ENCODE peak calls at places on chromosomes 6 and 20, in nine cellular contexts. X is choroid plexus epithelial cell; B is CD4-positive, CD25-positive, alpha-beta regulatory T cell; H is fibroblast of the aortic adventitia; C is aorta; R is naive thymus-derived CD4-positive, alpha-beta T cell; U is kidney; M is AG04450; E is GM12878. S is an unnamed sample.

GRCh38 chr6:111105578-111105977 is 18.3 kb downstream of the SLC16A10 start:
- DNase-seq in B (no peak), E (no peak), U (peak), M (no peak), X (peak), C (no peak), R (no peak), H (no peak), S (no peak)

GRCh38 chr20:20520776-20521175 is 152.9 kb downstream of the INSM1 start:
- DNase-seq in X (peak), R (no peak), M (no peak), C (no peak), E (no peak), U (no peak), B (no peak), H (peak), S (no peak)

GRCh38 chr6:158185729-158186456 is 17.7 kb downstream of the GTF2H5 start:
- DNase-seq in M (no peak), R (no peak), B (no peak), C (no peak), E (no peak), H (peak), U (no peak), X (peak), S (no peak)

GRCh38 chr6:43878823-43879495 is 108.9 kb downstream of the VEGFA start:
- DNase-seq in B (no peak), R (no peak), U (no peak), M (no peak), H (no peak), E (no peak), C (peak), X (no peak), S (no peak)

GRCh38 chr6:110714143-110714542 is 101.1 kb downstream of the CDK19 start:
- DNase-seq in E (no peak), H (no peak), X (peak), B (no peak), C (no peak), U (no peak), M (peak), R (no peak), S (no peak)

GRCh38 chr6:164690241-164690640 is 619.2 kb downstream of the C6orf118 start:
- DNase-seq in U (no peak), H (no peak), R (no peak), X (no peak), E (no peak), B (no peak), C (no peak), M (no peak), S (no peak)

GRCh38 chr6:99613398-99613704 is 6.7 kb downstream of the PRDM13 start:
- DNase-seq in H (no peak), B (no peak), U (peak), M (no peak), R (no peak), E (no peak), C (peak), X (peak), S (no peak)

GRCh38 chr20:22339091-22339881 is 245.1 kb downstream of the FOXA2 start:
- DNase-seq in H (peak), B (no peak), X (peak), C (no peak), E (no peak), M (peak), R (peak), U (no peak), S (peak)

GRCh38 chr6:43993881-43994523 is 133.2 kb downstream of the MRPL14 start:
- DNase-seq in C (peak), X (no peak), R (no peak), U (no peak), H (no peak), M (no peak), B (no peak), E (no peak), S (no peak)

GRCh38 chr6:43676962-43677606 is 10.5 kb downstream of the MRPS18A start:
- DNase-seq in E (no peak), M (no peak), H (no peak), C (peak), B (no peak), X (no peak), U (no peak), R (no peak), S (no peak)

GRCh38 chr6:108942556-108943492 is 94.6 kb downstream of the ARMC2 start:
- DNase-seq in H (no peak), C (no peak), R (peak), M (no peak), E (no peak), B (peak), X (no peak), U (no peak), S (no peak)

GRCh38 chr6:47477497-47478232 is at the start of gene CD2AP:
- DNase-seq in M (peak), X (peak), E (peak), U (peak), B (peak), R (peak), C (peak), H (peak), S (peak)

GRCh38 chr6:158756126-158756525 is 63.0 kb downstream of the EZR start:
- DNase-seq in E (no peak), M (no peak), H (no peak), R (no peak), B (no peak), X (no peak), C (no peak), U (no peak), S (no peak)

GRCh38 chr6:143027058-143027457 is 33.6 kb upstream of the AIG1 start:
- DNase-seq in B (peak), H (peak), C (peak), X (peak), R (peak), M (no peak), U (no peak), E (no peak), S (peak)

GRCh38 chr20:38143646-38144554 is 21.2 kb downstream of the TGM2 start:
- DNase-seq in X (peak), R (no peak), M (peak), C (peak), U (peak), B (no peak), E (no peak), H (peak), S (no peak)

GRCh38 chr6:157821342-157822033 is 1.6 kb upstream of the SNX9 start:
- DNase-seq in X (no peak), M (no peak), C (no peak), H (peak), B (no peak), R (no peak), U (no peak), E (no peak), S (no peak)

GRCh38 chr6:4320860-4321259 is 185.5 kb upstream of the ECI2 start:
- DNase-seq in C (no peak), H (peak), E (no peak), B (no peak), R (no peak), M (peak), U (no peak), X (peak), S (no peak)

GRCh38 chr20:13494019-13494418 is 144.7 kb downstream of the TASP1 start:
- DNase-seq in C (no peak), B (no peak), R (no peak), H (peak), E (no peak), X (peak), U (no peak), M (no peak), S (no peak)

GRCh38 chr6:89790403-89790802 is 29.2 kb downstream of the MDN1 start:
- DNase-seq in H (no peak), M (no peak), R (no peak), C (no peak), B (no peak), E (no peak), X (no peak), U (no peak), S (no peak)

GRCh38 chr6:2630362-2630761 is 120.4 kb downstream of the MYLK4 start:
- DNase-seq in R (no peak), X (peak), U (no peak), B (no peak), H (peak), C (peak), E (no peak), M (peak), S (no peak)

GRCh38 chr6:79878142-79878748 is 69.1 kb downstream of the ELOVL4 start:
- DNase-seq in C (no peak), M (no peak), H (no peak), U (no peak), E (no peak), R (no peak), X (no peak), B (no peak), S (no peak)

GRCh38 chr6:21459646-21460045 is 133.9 kb upstream of the SOX4 start:
- DNase-seq in C (no peak), H (no peak), B (no peak), E (no peak), R (no peak), U (no peak), M (no peak), X (no peak), S (no peak)

GRCh38 chr20:37680420-37680819 is 13.4 kb upstream of the CTNNBL1 start:
- DNase-seq in U (no peak), E (no peak), B (no peak), H (no peak), X (peak), M (no peak), C (no peak), R (no peak), S (no peak)

GRCh38 chr6:130276507-130276906 is 53.8 kb upstream of the SAMD3 start:
- DNase-seq in R (no peak), E (no peak), C (no peak), M (no peak), X (no peak), U (no peak), B (no peak), H (no peak), S (no peak)

GRCh38 chr6:24933868-24934401 is 1.8 kb downstream of the RIPOR2 start:
- DNase-seq in M (no peak), X (peak), B (peak), E (no peak), C (no peak), R (peak), U (no peak), H (no peak), S (no peak)

GRCh38 chr20:19431906-19432305 is 219.5 kb downstream of the SLC24A3 start:
- DNase-seq in X (no peak), C (no peak), E (no peak), H (no peak), B (no peak), R (no peak), U (no peak), M (no peak), S (no peak)

GRCh38 chr20:35515949-35516645 is 13.4 kb downstream of the C20orf173 start:
- DNase-seq in M (peak), B (no peak), R (no peak), X (peak), U (no peak), H (peak), C (no peak), E (no peak), S (no peak)

GRCh38 chr6:6633898-6634734 is 45.6 kb downstream of the LY86 start:
- DNase-seq in E (no peak), H (no peak), U (no peak), R (no peak), M (no peak), C (no peak), X (no peak), B (no peak), S (no peak)

GRCh38 chr6:156396068-156396771 is 381.0 kb upstream of the ARID1B start:
- DNase-seq in C (no peak), M (no peak), H (no peak), U (no peak), E (peak), R (peak), X (no peak), B (peak), S (peak)

GRCh38 chr6:156400487-156400886 is 376.7 kb upstream of the ARID1B start:
- DNase-seq in U (no peak), H (no peak), C (no peak), M (no peak), X (no peak), E (no peak), R (no peak), B (no peak), S (no peak)

GRCh38 chr6:156398371-156398770 is 378.8 kb upstream of the ARID1B start:
- DNase-seq in M (no peak), C (no peak), R (no peak), E (no peak), X (no peak), H (no peak), U (no peak), B (no peak), S (no peak)

GRCh38 chr6:156395276-156395675 is 381.9 kb upstream of the ARID1B start:
- DNase-seq in U (no peak), E (peak), B (peak), X (no peak), H (no peak), R (peak), C (no peak), M (no peak), S (peak)

GRCh38 chr6:156396791-156397418 is 380.3 kb upstream of the ARID1B start:
- DNase-seq in R (no peak), U (peak), M (no peak), H (no peak), B (no peak), X (no peak), C (no peak), E (no peak), S (no peak)
- H3K4me3 ChIP-seq in R (peak), U (no peak), M (no peak), H (no peak), B (peak), X (no peak), C (no peak), E (peak), S (peak)

DNA sequence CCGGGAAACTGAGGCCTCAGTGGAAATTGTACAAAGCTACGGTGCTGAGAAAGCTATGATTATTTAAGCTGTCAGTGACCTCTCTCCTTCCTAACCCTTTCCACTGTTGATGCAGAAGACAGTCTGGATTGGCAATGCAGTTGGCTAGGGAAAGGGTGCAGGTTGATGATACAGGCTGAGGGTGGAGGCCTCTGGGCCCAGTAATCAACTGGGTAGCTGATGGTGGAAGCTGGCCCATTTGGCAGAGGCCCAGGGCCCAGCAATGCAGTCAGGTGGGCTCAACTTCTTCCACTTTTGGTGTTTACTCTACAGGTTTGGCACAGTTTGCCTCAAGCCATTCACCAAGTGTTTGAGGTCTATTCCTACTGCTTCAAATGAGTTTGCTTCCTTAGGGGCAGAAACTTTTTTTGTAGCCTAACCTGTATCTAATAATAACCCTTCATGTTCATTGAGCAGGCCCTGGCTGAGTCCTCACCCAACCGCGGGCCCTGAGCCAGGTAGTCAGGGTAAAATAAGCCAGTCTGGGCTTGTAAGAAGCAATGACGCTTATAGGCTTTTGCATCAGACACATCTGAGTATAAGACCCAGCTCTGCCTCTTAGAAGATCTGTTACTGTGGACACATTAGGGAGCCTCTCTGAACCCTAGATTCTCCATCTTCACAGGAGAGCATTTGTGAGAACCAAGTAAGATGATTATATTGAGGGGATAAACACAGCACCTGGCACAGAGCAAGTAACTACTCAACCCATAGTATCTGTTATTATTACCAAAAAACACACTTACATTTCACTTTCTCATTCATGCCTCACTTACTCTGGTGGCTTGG is 12.0 kb downstream of the BCL2L1 start:
- DNase-seq in H (no peak), E (no peak), M (no peak), X (no peak), U (no peak), B (no peak), C (peak), R (no peak), S (no peak)
- H3K4me3 ChIP-seq in H (no peak), E (no peak), M (no peak), X (no peak), U (no peak), B (peak), C (no peak), R (no peak), S (no peak)

DNA sequence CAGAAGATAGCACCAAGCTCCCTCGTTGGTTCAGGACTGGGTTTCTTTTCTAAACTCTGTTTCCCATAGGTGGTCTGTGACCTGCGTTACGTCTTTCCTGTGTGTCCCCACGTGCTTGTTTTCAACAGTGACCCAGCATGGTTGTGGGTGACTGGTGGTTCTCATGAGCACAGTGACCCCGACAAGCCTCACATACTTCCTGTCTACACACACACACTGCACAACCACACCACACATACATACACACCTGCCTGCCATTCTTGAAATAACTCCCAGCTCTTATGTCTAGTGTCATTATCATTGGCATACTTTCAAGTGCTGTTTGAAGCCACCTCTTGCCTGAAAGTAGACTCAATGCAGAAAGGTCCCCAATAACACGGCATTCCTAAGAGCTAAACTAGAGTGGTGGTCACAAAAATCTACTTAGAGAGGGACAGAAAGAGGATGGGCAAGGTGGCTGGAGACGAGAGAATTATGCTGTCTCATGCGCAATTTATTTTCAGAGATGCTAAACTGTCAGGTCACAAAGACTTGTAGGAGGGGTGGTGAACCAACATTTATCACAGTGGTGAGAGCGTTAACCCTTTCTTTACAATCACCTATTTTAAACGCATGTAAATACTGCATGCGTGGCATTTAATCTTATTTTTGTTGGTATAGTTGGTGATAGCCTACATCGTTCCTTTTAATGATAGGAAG is 66.7 kb downstream of the GCNT2 start:
- DNase-seq in B (no peak), U (no peak), C (no peak), M (no peak), H (no peak), X (peak), R (no peak), E (no peak), S (no peak)
- H3K4me3 ChIP-seq in B (no peak), U (no peak), C (no peak), M (no peak), H (no peak), X (no peak), R (no peak), E (no peak), S (no peak)

GRCh38 chr20:53578492-53579222 is 15.0 kb downstream of the ZNF217 start:
- DNase-seq in U (no peak), C (no peak), M (peak), X (peak), R (peak), B (peak), E (peak), H (peak), S (peak)

GRCh38 chr20:53579266-53579580 is 14.4 kb downstream of the ZNF217 start:
- DNase-seq in H (no peak), M (no peak), E (no peak), U (no peak), R (no peak), C (no peak), X (no peak), B (no peak), S (no peak)

GRCh38 chr20:53581444-53582311 is 12.0 kb downstream of the ZNF217 start:
- DNase-seq in H (no peak), E (no peak), U (no peak), B (peak), R (peak), X (no peak), C (peak), M (no peak), S (peak)

GRCh38 chr20:53579581-53580375 is 13.9 kb downstream of the ZNF217 start:
- DNase-seq in H (peak), U (no peak), B (peak), X (peak), E (no peak), C (no peak), R (peak), M (no peak), S (no peak)

GRCh38 chr20:53580376-53581111 is 13.1 kb downstream of the ZNF217 start:
- DNase-seq in R (no peak), B (peak), C (no peak), H (peak), E (no peak), X (no peak), M (no peak), U (no peak), S (no peak)
- H3K4me3 ChIP-seq in R (peak), B (peak), C (no peak), H (peak), E (peak), X (no peak), M (no peak), U (peak), S (peak)

GRCh38 chr20:1364106-1364505 is 28.7 kb downstream of the FKBP1A start:
- DNase-seq in U (no peak), R (no peak), H (no peak), C (no peak), B (no peak), E (no peak), M (no peak), X (no peak), S (no peak)
- H3K4me3 ChIP-seq in U (no peak), R (no peak), H (no peak), C (no peak), B (peak), E (no peak), M (no peak), X (no peak), S (no peak)

DNA sequence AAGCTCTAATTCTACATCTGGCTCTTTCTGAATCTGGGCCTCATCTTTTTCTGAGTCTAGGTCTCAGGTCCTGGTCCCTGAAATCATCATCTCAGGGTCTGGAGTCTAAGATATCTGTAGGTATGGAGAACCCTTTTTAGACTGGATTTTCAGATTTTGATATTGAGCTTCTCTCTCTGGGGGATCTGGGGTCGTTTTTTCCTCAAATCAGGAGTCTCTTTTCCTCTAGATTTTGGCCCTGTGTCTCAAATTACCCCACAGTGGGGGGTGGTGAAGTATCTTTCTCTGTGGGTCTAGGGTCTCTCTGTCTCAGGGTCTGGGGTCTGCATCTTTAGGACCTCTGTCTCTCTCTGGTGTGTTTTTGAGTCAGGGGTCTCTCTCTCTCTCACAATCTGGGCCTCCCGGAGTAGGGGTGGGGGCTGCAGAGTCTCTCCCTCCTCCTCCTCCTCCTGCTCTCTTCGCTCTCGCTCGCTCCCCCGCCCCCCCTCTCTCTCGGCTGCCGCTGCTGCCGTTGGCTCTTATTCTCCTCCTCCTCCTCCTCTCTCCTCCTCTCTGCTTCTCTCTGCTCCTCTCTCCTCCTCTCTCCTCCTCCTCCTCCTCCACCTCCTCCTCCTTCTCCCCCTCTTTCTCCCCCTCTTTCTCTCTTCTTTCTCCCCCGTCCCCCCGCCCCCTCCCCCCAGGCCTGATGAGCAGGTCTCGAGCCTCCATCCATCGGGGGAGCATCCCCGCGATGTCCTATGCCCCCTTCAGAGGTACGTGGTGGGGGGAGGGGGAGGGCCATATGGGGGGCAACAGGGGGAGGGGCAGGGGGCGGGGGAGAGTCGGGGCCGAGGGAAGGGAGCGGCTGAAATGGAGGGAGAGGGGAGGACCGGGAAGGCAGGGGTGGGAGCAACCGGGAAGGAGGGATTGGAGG is at the start of gene SYNGAP1:
- DNase-seq in H (peak), R (no peak), X (peak), M (peak), B (no peak), U (peak), C (peak), E (no peak), S (no peak)
- H3K4me3 ChIP-seq in H (peak), R (peak), X (peak), M (peak), B (peak), U (no peak), C (peak), E (no peak), S (peak)

GRCh38 chr6:117270960-117271507 is 5.7 kb downstream of the VGLL2 start:
- DNase-seq in R (no peak), X (no peak), H (no peak), E (no peak), M (no peak), U (no peak), C (no peak), B (no peak), S (no peak)
- H3K4me3 ChIP-seq in R (no peak), X (no peak), H (no peak), E (no peak), M (no peak), U (no peak), C (peak), B (no peak), S (no peak)